ENCODE peak calls at places on chromosomes 4 and X, in seven cellular contexts. S is transverse colon, C is K562, W is A549, D is ovary, T is esophagus muscularis mucosa, A is GM12878. R is an unnamed sample.

GRCh38 chr4:39682133-39682532 is 15.8 kb upstream of the UBE2K start:
- DNase-seq in S (no peak), C (no peak), W (no peak), D (no peak), T (no peak), A (no peak), R (no peak)

GRCh38 chr4:74059161-74059829 is 20.8 kb upstream of the CXCL3 start:
- DNase-seq in S (no peak), C (no peak), W (no peak), D (no peak), T (no peak), A (no peak), R (no peak)

GRCh38 chr4:141410839-141411238 is 190.1 kb downstream of the ZNF330 start:
- DNase-seq in S (no peak), C (no peak), W (no peak), D (no peak), T (no peak), A (no peak), R (no peak)

GRCh38 chr4:124019749-124020549 is 623.4 kb downstream of the SPRY1 start:
- DNase-seq in S (no peak), C (no peak), W (no peak), D (no peak), T (no peak), A (no peak), R (no peak)

GRCh38 chr4:107183155-107183774 is 147.2 kb upstream of the DKK2 start:
- DNase-seq in S (no peak), C (peak), W (peak), D (no peak), T (no peak), A (peak), R (no peak)

GRCh38 chrX:155235891-155236290 is 19.6 kb downstream of the VBP1 start:
- DNase-seq in S (no peak), C (no peak), W (no peak), D (no peak), T (no peak), A (no peak), R (no peak)

GRCh38 chrX:33970028-33970932 is 161.8 kb downstream of the FAM47A start:
- DNase-seq in S (no peak), C (no peak), W (no peak), D (no peak), T (no peak), A (no peak), R (no peak)

GRCh38 chr4:154692311-154692818 is 51.4 kb upstream of the LRAT start:
- DNase-seq in S (no peak), C (no peak), W (no peak), D (no peak), T (no peak), A (no peak), R (no peak)

GRCh38 chr4:119940557-119940956 is 126.1 kb downstream of the MAD2L1 start:
- DNase-seq in S (no peak), C (no peak), W (no peak), D (no peak), T (no peak), A (no peak), R (no peak)

GRCh38 chr4:48227662-48228061 is 42.0 kb downstream of the TEC start:
- DNase-seq in S (no peak), C (no peak), W (no peak), D (no peak), T (no peak), A (no peak), R (no peak)

GRCh38 chrX:18938710-18939109 is 45.2 kb downstream of the PHKA2 start:
- DNase-seq in S (no peak), C (no peak), W (no peak), D (no peak), T (no peak), A (no peak), R (no peak)

GRCh38 chr4:80006935-80007744 is 65.9 kb downstream of the ANTXR2 start:
- DNase-seq in S (no peak), C (peak), W (no peak), D (no peak), T (no peak), A (no peak), R (no peak)

GRCh38 chrX:150253946-150254615 is 109.0 kb upstream of the MAMLD1 start:
- DNase-seq in S (no peak), C (no peak), W (no peak), D (no peak), T (peak), A (no peak), R (no peak)

GRCh38 chr4:106583567-106583966 is 215.0 kb upstream of the GIMD1 start:
- DNase-seq in S (no peak), C (no peak), W (peak), D (no peak), T (no peak), A (no peak), R (no peak)

GRCh38 chr4:128663325-128663724 is 146.2 kb upstream of the JADE1 start:
- DNase-seq in S (peak), C (no peak), W (no peak), D (no peak), T (no peak), A (peak), R (no peak)

GRCh38 chr4:168569066-168569908 is 72.4 kb downstream of the PALLD start:
- DNase-seq in S (peak), C (peak), W (no peak), D (no peak), T (no peak), A (no peak), R (no peak)

GRCh38 chr4:128354205-128354821 is 66.7 kb upstream of the PGRMC2 start:
- DNase-seq in S (peak), C (peak), W (peak), D (peak), T (no peak), A (no peak), R (no peak)

GRCh38 chr4:140834866-140835495 is 78.8 kb upstream of the TBC1D9 start:
- DNase-seq in S (no peak), C (no peak), W (no peak), D (no peak), T (no peak), A (no peak), R (no peak)

GRCh38 chr4:35525192-35525978 is 718.9 kb downstream of the ARAP2 start:
- DNase-seq in S (no peak), C (no peak), W (no peak), D (no peak), T (no peak), A (no peak), R (no peak)

GRCh38 chrX:136176399-136176825 is 29.1 kb downstream of the FHL1 start:
- DNase-seq in S (no peak), C (no peak), W (no peak), D (no peak), T (no peak), A (no peak), R (no peak)

GRCh38 chr4:98283219-98284199 is 22.3 kb downstream of the RAP1GDS1 start:
- DNase-seq in S (no peak), C (no peak), W (no peak), D (no peak), T (no peak), A (no peak), R (no peak)

GRCh38 chr4:109611045-109611616 is 51.1 kb downstream of the MCUB start:
- DNase-seq in S (no peak), C (no peak), W (no peak), D (no peak), T (no peak), A (no peak), R (no peak)

GRCh38 chrX:79162076-79162475 is 17.6 kb downstream of the GPR174 start:
- DNase-seq in S (no peak), C (no peak), W (no peak), D (no peak), T (no peak), A (no peak), R (no peak)

GRCh38 chrX:137151403-137151802 is 117.6 kb upstream of the GPR101 start:
- DNase-seq in S (no peak), C (no peak), W (no peak), D (no peak), T (no peak), A (no peak), R (no peak)

DNA sequence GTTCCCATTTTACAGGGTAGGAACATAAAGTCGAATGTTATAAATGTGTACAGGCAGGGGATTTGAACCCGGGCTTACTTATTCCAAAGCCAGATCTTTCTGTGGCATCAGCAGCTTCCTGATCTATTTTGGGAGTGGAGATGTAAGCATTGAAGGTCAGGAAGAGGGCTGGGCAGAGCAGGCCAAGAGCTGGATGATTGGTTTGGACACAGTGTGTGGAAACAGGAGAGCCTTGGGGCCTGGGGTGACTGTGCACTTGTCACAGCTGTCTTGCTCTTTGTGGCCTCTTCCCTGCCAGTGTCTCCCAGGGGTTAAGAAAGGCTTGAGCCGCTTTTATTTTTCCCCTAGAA is 127.9 kb upstream of the ENPP6 start:
- DNase-seq in S (no peak), C (no peak), W (no peak), D (no peak), T (no peak), A (no peak), R (no peak)
- TF ChIP-seq POLR2A in S (no peak), C (no peak), W (no peak), D (no peak), T (no peak), A (no peak), R (no peak)

GRCh38 chr4:76950052-76950845 is 697 bp downstream of the SEPTIN11 start:
- DNase-seq in S (peak), C (peak), W (peak), D (peak), T (no peak), A (no peak), R (peak)
- TF ChIP-seq EP300 in S (no peak), C (no peak), W (no peak), D (no peak), T (no peak), A (no peak), R (no peak)

DNA sequence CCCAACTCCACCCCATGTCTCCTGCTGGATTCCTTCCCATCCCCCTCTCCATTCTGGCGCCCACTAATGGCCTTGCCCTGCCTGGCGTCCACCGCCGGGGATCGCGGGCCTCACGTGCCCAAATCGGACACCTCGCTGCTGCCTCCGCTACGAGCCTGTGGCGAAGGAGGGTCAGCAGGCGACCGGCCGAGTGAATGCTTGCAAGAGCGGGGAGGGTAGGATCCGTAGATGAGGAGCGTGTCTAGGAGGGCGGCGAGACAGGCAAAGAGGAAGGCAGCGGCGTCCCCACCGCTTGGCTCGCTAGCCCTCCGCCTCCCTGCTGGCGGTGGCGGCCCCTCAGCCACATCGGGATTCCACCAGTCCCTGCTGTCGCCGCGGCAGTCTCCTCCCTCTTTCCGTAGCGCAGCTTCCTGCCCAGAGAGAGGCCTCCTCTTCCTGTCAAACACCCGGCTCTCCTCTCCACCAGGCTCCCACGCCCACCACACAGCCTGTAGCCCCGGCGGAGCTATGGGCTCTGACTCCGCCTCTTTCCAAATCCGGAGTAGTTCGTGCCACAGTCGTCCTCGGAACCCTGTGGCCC is at the start of gene SPIN2B:
- DNase-seq in S (peak), C (peak), W (peak), D (peak), T (peak), A (peak), R (peak)
- TF ChIP-seq POLR2A in S (peak), C (peak), W (peak), D (no peak), T (no peak), A (peak), R (no peak)

DNA sequence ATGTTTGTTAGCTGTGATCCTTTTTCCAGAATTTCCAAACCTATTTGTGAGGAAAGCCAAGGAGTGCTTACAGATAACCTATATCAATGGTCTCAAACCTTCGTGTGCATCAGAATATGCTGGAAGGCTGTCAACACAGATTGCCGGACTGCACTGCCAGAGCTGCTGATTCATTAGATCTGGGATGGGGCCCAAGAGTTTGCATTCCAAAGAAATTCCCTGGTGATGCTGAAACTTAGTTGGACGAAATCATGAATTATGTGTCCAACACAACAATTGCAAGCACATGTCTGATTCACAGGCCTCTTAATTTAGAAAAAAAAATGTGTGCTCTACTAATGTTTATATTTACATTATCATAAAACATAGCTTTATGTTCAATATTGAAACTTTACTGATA is 544.0 kb upstream of the AMOT start:
- DNase-seq in S (no peak), C (no peak), W (no peak), D (no peak), T (no peak), A (no peak), R (no peak)
- TF ChIP-seq EP300 in S (no peak), C (no peak), W (no peak), D (no peak), T (no peak), A (no peak), R (no peak)

DNA sequence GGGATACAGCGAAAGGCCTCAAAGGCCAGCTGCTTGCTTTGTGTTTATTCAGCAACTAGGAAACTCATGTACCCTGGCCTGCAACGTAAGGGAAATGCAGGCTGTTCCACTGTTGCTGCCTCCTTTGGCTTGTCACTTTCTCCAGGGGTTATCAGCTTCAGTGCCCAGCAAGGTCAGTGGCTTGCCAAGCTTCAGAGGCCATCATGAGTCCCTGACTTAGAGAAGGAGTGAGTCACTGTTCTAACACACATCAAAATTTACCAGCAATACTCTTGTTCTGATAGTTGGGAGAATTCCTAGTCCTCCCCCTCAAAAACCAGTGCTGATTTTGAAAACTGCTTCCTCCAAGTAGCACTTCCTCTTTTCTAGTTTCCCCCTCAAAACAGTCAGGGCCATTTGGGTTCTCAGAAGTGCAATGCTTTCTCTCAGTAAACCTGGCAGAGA is 250.8 kb downstream of the ARHGAP24 start:
- DNase-seq in S (peak), C (peak), W (no peak), D (peak), T (no peak), A (peak), R (no peak)
- TF ChIP-seq POLR2A in S (no peak), C (no peak), W (no peak), D (no peak), T (no peak), A (no peak), R (no peak)

DNA sequence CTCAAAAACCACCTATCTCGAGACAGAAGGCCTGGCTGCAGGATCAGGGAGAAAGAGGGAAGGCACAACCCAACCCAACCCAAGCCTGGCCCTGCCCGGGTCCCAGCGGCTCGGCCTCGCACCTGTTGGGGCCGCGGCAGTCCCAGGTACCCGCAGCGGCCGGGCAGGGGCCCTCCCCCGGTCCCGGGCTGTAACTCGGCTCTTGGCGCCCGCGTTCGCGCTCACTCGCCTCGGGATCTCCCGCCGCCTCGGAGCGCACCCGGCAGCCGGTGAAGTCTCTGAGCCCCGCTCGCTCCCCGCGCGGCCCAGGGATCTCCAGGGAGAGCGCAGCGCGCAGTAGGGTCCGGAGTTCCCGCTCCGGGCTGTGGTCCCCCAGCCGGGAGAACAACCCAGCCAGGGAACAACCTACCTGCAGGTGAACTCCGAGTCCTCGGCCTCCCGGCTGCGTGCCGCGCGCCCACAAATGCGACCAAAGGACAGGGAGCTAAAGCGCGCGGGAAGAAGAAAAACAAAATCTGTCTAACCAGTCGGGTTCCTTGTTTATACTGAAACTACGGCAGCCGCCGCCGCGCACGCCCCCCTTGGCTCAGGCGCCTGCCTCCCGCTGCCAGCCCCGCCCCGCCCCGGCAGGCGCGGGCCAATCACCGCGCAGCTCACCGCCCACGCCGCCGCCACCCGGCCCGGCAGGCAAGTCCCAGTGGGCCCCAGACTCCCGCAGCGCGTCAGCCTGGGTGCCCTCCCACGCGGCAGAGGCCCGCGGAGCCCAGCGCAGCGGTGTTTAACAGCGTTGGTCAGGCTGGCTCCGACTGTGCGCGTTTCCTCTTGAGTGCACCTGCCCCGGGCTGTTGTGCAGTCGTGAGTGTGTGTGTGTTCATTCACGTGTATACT is at the start of gene RASGEF1B:
- DNase-seq in S (peak), C (peak), W (peak), D (peak), T (peak), A (peak), R (peak)
- TF ChIP-seq EP300 in S (no peak), C (no peak), W (no peak), D (no peak), T (no peak), A (no peak), R (no peak)

DNA sequence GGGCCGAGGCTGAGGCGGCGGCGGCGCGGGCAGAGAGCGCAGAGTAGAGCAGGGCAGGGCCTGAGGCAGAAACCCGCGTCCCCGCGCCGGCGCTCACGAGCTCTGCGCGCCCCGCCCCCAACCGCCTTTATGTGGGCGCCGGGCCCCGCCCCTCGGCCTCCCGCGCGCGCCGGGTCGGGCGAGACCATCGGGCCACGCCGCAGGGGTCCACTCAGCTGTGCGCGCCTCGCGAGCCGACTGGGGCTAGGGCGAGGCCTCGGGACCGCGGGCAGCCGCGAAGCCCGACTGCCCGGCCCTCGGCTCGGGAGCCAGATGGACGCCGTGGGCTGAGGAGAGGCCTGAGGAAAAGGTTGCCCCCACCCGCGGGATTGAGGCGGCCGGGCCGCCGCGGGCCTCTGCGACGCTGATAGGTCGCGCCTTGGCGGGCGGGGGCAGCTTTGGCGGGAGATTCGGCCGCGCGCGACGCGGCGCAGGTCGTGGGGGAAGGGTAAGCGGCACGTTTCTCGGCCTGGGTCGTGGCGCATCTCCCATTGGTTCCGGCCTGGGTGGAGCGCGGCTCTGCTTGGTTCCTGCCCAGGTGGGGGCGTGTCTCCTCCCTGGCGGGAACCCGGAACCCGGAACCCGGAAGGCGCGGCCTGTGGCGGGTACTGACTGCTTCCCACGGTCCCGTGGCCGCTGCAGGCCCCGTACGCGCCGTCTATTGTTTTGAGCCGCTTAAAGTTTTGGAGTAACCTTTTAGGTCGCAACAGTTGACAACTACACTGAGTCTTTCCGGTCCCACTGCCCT is at the start of gene SLBP:
- DNase-seq in S (peak), C (peak), W (peak), D (peak), T (peak), A (peak), R (peak)
- TF ChIP-seq POLR2A in S (peak), C (peak), W (peak), D (peak), T (peak), A (no peak), R (peak)

GRCh38 chr4:16884673-16885460 is 13.6 kb downstream of the LDB2 start:
- DNase-seq in S (no peak), C (no peak), W (no peak), D (no peak), T (no peak), A (no peak), R (no peak)

GRCh38 chr4:16881151-16881884 is 17.1 kb downstream of the LDB2 start:
- DNase-seq in S (no peak), C (no peak), W (no peak), D (no peak), T (no peak), A (no peak), R (no peak)

GRCh38 chr4:16887887-16888286 is 10.6 kb downstream of the LDB2 start:
- DNase-seq in S (no peak), C (no peak), W (no peak), D (no peak), T (no peak), A (no peak), R (no peak)

GRCh38 chr4:16883816-16884215 is 14.6 kb downstream of the LDB2 start:
- DNase-seq in S (no peak), C (no peak), W (no peak), D (no peak), T (no peak), A (no peak), R (no peak)
- TF ChIP-seq EP300 in S (no peak), C (no peak), W (no peak), D (no peak), T (no peak), A (no peak), R (no peak)

GRCh38 chrX:110733166-110733565 is 62.5 kb downstream of the CHRDL1 start:
- DNase-seq in S (no peak), C (no peak), W (no peak), D (no peak), T (no peak), A (no peak), R (no peak)
- TF ChIP-seq POLR2A in S (no peak), C (no peak), W (no peak), D (no peak), T (no peak), A (no peak), R (no peak)

DNA sequence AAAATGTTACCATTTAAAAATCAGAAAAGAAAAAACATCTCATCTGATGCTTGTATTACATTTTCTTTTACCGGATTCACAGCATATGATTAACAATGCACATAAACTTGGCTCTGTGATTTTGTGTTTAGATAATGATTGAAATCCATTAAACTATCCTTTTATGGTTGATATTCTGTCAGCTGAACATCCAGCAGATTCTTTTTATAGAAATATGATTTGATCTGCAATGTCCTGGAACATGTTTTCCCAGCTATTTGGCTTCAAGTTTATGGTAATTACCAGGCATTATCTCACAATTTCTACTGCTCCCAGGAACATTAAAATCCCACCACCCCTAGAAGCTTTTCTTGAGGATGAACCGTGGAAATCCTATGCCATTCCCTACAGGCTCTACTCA is 205.7 kb upstream of the TET2 start:
- DNase-seq in S (no peak), C (no peak), W (no peak), D (no peak), T (no peak), A (no peak), R (no peak)
- TF ChIP-seq EP300 in S (no peak), C (no peak), W (no peak), D (no peak), T (no peak), A (no peak), R (no peak)